ENCODE peak calls at places on chromosomes 5 and 9, in eight cellular contexts. B, T, Z, A, F, W, K and H are unnamed samples.

GRCh38 chr5:159511570-159511969 is 181.3 kb upstream of the IL12B start:
- DNase-seq in B (peak), T (no peak), Z (no peak), A (no peak), F (no peak), W (no peak), K (no peak), H (no peak)

GRCh38 chr9:6779417-6780241 is 21.9 kb downstream of the KDM4C start:
- DNase-seq in B (peak), T (no peak), Z (no peak), A (peak), F (no peak), W (no peak), K (no peak), H (no peak)

GRCh38 chr9:96420468-96421219 is 2.5 kb upstream of the ZNF367 start:
- DNase-seq in B (peak), T (no peak), Z (no peak), A (no peak), F (peak), W (no peak), K (peak), H (peak)

GRCh38 chr5:9869616-9870288 is 239.6 kb upstream of the TAS2R1 start:
- DNase-seq in B (peak), T (no peak), Z (no peak), A (no peak), F (no peak), W (no peak), K (no peak), H (no peak)

GRCh38 chr5:126808619-126809018 is 31.7 kb downstream of the LMNB1 start:
- DNase-seq in B (peak), T (no peak), Z (no peak), A (peak), F (peak), W (no peak), K (no peak), H (peak)

GRCh38 chr9:69036319-69036718 is 767 bp downstream of the FXN start:
- DNase-seq in B (no peak), T (no peak), Z (no peak), A (no peak), F (peak), W (peak), K (peak), H (no peak)

GRCh38 chr9:114777841-114778240 is 28.0 kb downstream of the TNFSF15 start:
- DNase-seq in B (no peak), T (no peak), Z (no peak), A (no peak), F (no peak), W (peak), K (peak), H (no peak)

GRCh38 chr5:134345996-134346395 is 21.0 kb downstream of the CDKL3 start:
- DNase-seq in B (no peak), T (no peak), Z (no peak), A (no peak), F (peak), W (no peak), K (no peak), H (no peak)